ENCODE peak calls at places on chromosome 18, in six cellular contexts. K, N, R, X, B and D are unnamed samples. For H3K4me1, the result is how much of the 10 kb centered on the place peaks cover.

GRCh38 chr18:10230072-10230471 is 224.4 kb upstream of the APCDD1 start:
- DNase-seq in K (no peak), N (no peak), R (peak), X (no peak), B (no peak), D (peak)

GRCh38 chr18:5891361-5892215 is 3.7 kb downstream of the TMEM200C start:
- DNase-seq in K (no peak), N (no peak), R (no peak), X (no peak), B (no peak), D (no peak)

GRCh38 chr18:72086421-72086820 is 457.7 kb downstream of the CBLN2 start:
- DNase-seq in K (no peak), N (no peak), R (peak), X (no peak), B (no peak), D (peak)

GRCh38 chr18:25786778-25787177 is 303.6 kb downstream of the SS18 start:
- DNase-seq in K (no peak), N (no peak), R (no peak), X (no peak), B (no peak), D (peak)

GRCh38 chr18:28468903-28469302 is 292.0 kb upstream of the CDH2 start:
- DNase-seq in K (no peak), N (no peak), R (no peak), X (no peak), B (no peak), D (no peak)

GRCh38 chr18:5456577-5457466 is 87.0 kb downstream of the EPB41L3 start:
- DNase-seq in K (peak), N (no peak), R (peak), X (no peak), B (no peak), D (peak)

GRCh38 chr18:60684843-60685513 is 312.4 kb upstream of the MC4R start:
- DNase-seq in K (no peak), N (no peak), R (peak), X (no peak), B (no peak), D (peak)

GRCh38 chr18:41529093-41529492 is 425.9 kb upstream of the PIK3C3 start:
- DNase-seq in K (no peak), N (no peak), R (no peak), X (no peak), B (no peak), D (no peak)

GRCh38 chr18:79169958-79170555 is 100.9 kb downstream of the ATP9B start:
- DNase-seq in K (no peak), N (no peak), R (no peak), X (no peak), B (no peak), D (no peak)

GRCh38 chr18:5574843-5575242 is 31.0 kb upstream of the EPB41L3 start:
- DNase-seq in K (no peak), N (no peak), R (no peak), X (no peak), B (no peak), D (no peak)

GRCh38 chr18:669077-669476 is 11.6 kb downstream of the TYMS start:
- DNase-seq in K (no peak), N (no peak), R (no peak), X (no peak), B (no peak), D (no peak)

GRCh38 chr18:48547456-48548403 is 8.9 kb downstream of the CTIF start:
- DNase-seq in K (no peak), N (no peak), R (peak), X (no peak), B (peak), D (peak)

GRCh38 chr18:49400398-49401072 is 59.9 kb downstream of the DYM start:
- DNase-seq in K (no peak), N (no peak), R (no peak), X (no peak), B (no peak), D (no peak)

GRCh38 chr18:69895081-69896047 is 52.3 kb downstream of the CD226 start:
- DNase-seq in K (no peak), N (no peak), R (peak), X (no peak), B (no peak), D (no peak)

GRCh38 chr18:57212678-57213077 is 65.8 kb downstream of the BOD1L2 start:
- DNase-seq in K (no peak), N (no peak), R (no peak), X (no peak), B (no peak), D (no peak)

GRCh38 chr18:54415086-54415485 is 57.4 kb downstream of the C18orf54 start:
- DNase-seq in K (no peak), N (no peak), R (no peak), X (no peak), B (no peak), D (no peak)

GRCh38 chr18:36993068-36993467 is 164.1 kb downstream of the KIAA1328 start:
- DNase-seq in K (no peak), N (no peak), R (no peak), X (no peak), B (no peak), D (peak)

GRCh38 chr18:24734058-24734457 is 273.6 kb downstream of the HRH4 start:
- DNase-seq in K (no peak), N (no peak), R (peak), X (no peak), B (no peak), D (no peak)

GRCh38 chr18:13587001-13587400 is 139.4 kb downstream of the FAM210A start:
- DNase-seq in K (no peak), N (no peak), R (no peak), X (no peak), B (no peak), D (no peak)

GRCh38 chr18:45837283-45838070 is 12.0 kb downstream of the SIGLEC15 start:
- DNase-seq in K (no peak), N (no peak), R (peak), X (peak), B (no peak), D (peak)

GRCh38 chr18:79458131-79458838 is 62.6 kb downstream of the NFATC1 start:
- DNase-seq in K (no peak), N (peak), R (peak), X (no peak), B (peak), D (peak)

GRCh38 chr18:62524443-62525200 is 1.8 kb downstream of the ZCCHC2 start:
- DNase-seq in K (peak), N (peak), R (peak), X (peak), B (no peak), D (no peak)

GRCh38 chr18:50240083-50240563 is 26.2 kb downstream of the CFAP53 start:
- DNase-seq in K (no peak), N (no peak), R (no peak), X (no peak), B (no peak), D (peak)

GRCh38 chr18:35153609-35154273 is 87.1 kb upstream of the ZNF397 start:
- DNase-seq in K (no peak), N (no peak), R (no peak), X (no peak), B (no peak), D (no peak)

GRCh38 chr18:32326450-32327309 is 136.8 kb downstream of the MEP1B start:
- DNase-seq in K (no peak), N (no peak), R (no peak), X (no peak), B (no peak), D (no peak)

GRCh38 chr18:35497334-35498197 is at the start of gene INO80C:
- DNase-seq in K (peak), N (peak), R (peak), X (peak), B (peak), D (peak)

GRCh38 chr18:48216639-48217280 is 192.4 kb downstream of the ZBTB7C start:
- DNase-seq in K (no peak), N (no peak), R (no peak), X (no peak), B (no peak), D (no peak)

GRCh38 chr18:21468514-21469164 is 131.9 kb downstream of the ESCO1 start:
- DNase-seq in K (no peak), N (no peak), R (no peak), X (no peak), B (no peak), D (no peak)

GRCh38 chr18:48721308-48721707 is 182.5 kb downstream of the CTIF start:
- DNase-seq in K (no peak), N (no peak), R (no peak), X (no peak), B (no peak), D (no peak)

GRCh38 chr18:55783921-55784320 is 195.9 kb upstream of the TCF4 start:
- DNase-seq in K (no peak), N (no peak), R (no peak), X (no peak), B (no peak), D (no peak)

GRCh38 chr18:79030680-79031079 is 38.5 kb upstream of the ATP9B start:
- DNase-seq in K (no peak), N (no peak), R (no peak), X (peak), B (no peak), D (peak)

GRCh38 chr18:3599861-3600260 is 149.9 kb downstream of the TGIF1 start:
- DNase-seq in K (no peak), N (no peak), R (no peak), X (no peak), B (no peak), D (no peak)
- H3K4me1 ChIP-seq in K (under half), N (half or more), R (under half), X (half or more), B (under half), D (under half)

GRCh38 chr18:75216926-75217303 is 6.3 kb downstream of the TSHZ1 start:
- DNase-seq in K (no peak), N (no peak), R (no peak), X (no peak), B (no peak), D (no peak)
- H3K4me1 ChIP-seq in K (under half), N (half or more), R (under half), X (half or more), B (under half), D (under half)

DNA sequence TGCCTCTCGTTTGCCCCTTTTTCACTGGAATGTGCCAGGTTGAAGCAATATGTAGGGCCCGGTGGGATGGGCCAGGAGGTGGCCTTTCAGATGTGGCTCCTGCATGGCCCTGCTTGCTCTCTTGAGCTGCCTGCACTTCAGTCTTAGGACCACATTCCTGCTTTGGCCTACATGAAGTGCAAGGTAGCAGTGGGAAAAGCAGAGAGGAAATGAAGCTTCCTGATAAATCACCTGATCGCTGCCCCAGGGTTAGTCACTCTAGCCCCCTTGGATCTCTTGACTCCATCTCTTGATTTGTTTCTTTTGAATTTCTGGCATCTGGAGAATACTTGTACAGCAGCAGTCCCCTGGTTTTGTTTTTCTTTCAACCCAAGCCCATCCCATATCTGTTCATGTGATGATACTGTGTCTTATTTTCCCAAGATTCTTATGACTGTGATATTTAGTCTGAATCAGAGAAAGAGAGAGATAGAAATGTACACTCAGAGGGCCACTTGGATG is 170.0 kb downstream of the NEDD4L start:
- DNase-seq in K (no peak), N (no peak), R (peak), X (no peak), B (no peak), D (no peak)
- H3K4me1 ChIP-seq in K (under half), N (under half), R (under half), X (under half), B (under half), D (half or more)

GRCh38 chr18:3265564-3266033 is 3.7 kb downstream of the MYL12B start:
- DNase-seq in K (no peak), N (no peak), R (peak), X (no peak), B (no peak), D (no peak)

GRCh38 chr18:3269241-3269640 is 7.3 kb downstream of the MYL12B start:
- DNase-seq in K (no peak), N (no peak), R (no peak), X (no peak), B (no peak), D (peak)

GRCh38 chr18:3266062-3266608 is 4.2 kb downstream of the MYL12B start:
- DNase-seq in K (no peak), N (no peak), R (no peak), X (no peak), B (no peak), D (peak)

GRCh38 chr18:3269900-3270299 is 8.0 kb downstream of the MYL12B start:
- DNase-seq in K (no peak), N (no peak), R (no peak), X (no peak), B (no peak), D (no peak)

GRCh38 chr18:3268306-3268705 is 6.4 kb downstream of the MYL12B start:
- DNase-seq in K (no peak), N (no peak), R (no peak), X (no peak), B (no peak), D (no peak)
- H3K4me1 ChIP-seq in K (half or more), N (half or more), R (under half), X (half or more), B (half or more), D (half or more)

GRCh38 chr18:76459687-76460350 is 35.2 kb downstream of the ZNF516 start:
- DNase-seq in K (no peak), N (no peak), R (peak), X (peak), B (peak), D (peak)
- H3K4me1 ChIP-seq in K (under half), N (half or more), R (under half), X (under half), B (under half), D (under half)

DNA sequence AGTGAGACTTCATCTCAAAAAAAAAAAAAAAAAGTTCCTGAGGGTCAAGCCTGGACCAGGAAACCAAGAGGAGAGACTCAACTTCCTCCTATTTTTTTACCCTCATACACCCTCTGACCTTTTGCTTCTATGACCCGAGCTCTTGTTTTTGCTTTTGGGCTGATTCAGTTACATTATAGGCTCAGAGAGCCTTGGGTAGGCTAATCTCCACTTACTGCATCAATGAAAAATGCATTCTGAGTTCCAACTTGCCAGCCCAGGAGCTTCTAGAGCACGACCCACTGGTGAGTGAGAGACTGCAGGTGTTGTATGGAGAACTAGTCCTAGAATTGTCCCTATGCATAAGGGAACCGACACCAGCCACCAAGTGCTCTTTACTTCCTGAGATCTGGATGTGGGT is 91.1 kb downstream of the CABLES1 start:
- DNase-seq in K (no peak), N (no peak), R (no peak), X (no peak), B (no peak), D (peak)
- H3K4me1 ChIP-seq in K (under half), N (half or more), R (under half), X (half or more), B (half or more), D (under half)